ENCODE peak calls at places on chromosomes 13 and 19, in seven cellular contexts. P is omental fat pad, D is WERI-Rb-1, Z is MM.1S, H is mesothelial cell of epicardium, V is NB4, B is HFF-Myc. U is an unnamed sample.

GRCh38 chr19:55152017-55152416 is 3.0 kb upstream of the TNNT1 start:
- DNase-seq in P (no peak), D (no peak), Z (no peak), H (no peak), V (no peak), B (no peak), U (no peak)

GRCh38 chr19:33344210-33344609 is 29.3 kb upstream of the CEBPG start:
- DNase-seq in P (no peak), D (no peak), Z (no peak), H (no peak), V (no peak), B (no peak), U (no peak)

GRCh38 chr13:48010698-48011097 is 9.6 kb upstream of the SUCLA2 start:
- DNase-seq in P (no peak), D (no peak), Z (no peak), H (no peak), V (no peak), B (no peak), U (no peak)

GRCh38 chr19:45498411-45499195 is at the start of gene PPM1N:
- DNase-seq in P (no peak), D (peak), Z (no peak), H (no peak), V (peak), B (no peak), U (no peak)

GRCh38 chr13:50192272-50192813 is 177.1 kb downstream of the KCNRG start:
- DNase-seq in P (no peak), D (no peak), Z (no peak), H (no peak), V (no peak), B (no peak), U (no peak)

GRCh38 chr13:26495749-26496148 is 61.7 kb upstream of the WASF3 start:
- DNase-seq in P (no peak), D (no peak), Z (no peak), H (no peak), V (no peak), B (no peak), U (no peak)

GRCh38 chr19:17281391-17282304 is at the start of gene ANKLE1:
- DNase-seq in P (no peak), D (no peak), Z (no peak), H (no peak), V (peak), B (no peak), U (no peak)

GRCh38 chr19:7559102-7559501 is 23.6 kb downstream of the PNPLA6 start:
- DNase-seq in P (no peak), D (no peak), Z (no peak), H (no peak), V (no peak), B (no peak), U (no peak)

GRCh38 chr19:51251453-51251790 is 542 bp downstream of the SIGLECL1 start:
- DNase-seq in P (no peak), D (no peak), Z (no peak), H (no peak), V (no peak), B (no peak), U (no peak)

GRCh38 chr19:1223018-1223855 is 14.6 kb downstream of the CBARP start:
- DNase-seq in P (no peak), D (peak), Z (no peak), H (no peak), V (peak), B (no peak), U (no peak)

GRCh38 chr19:4676955-4677731 is 7.0 kb upstream of the MYDGF start:
- DNase-seq in P (no peak), D (peak), Z (no peak), H (no peak), V (peak), B (peak), U (no peak)

GRCh38 chr19:6970478-6970877 is 50.8 kb downstream of the MBD3L2B start:
- DNase-seq in P (no peak), D (no peak), Z (no peak), H (no peak), V (peak), B (no peak), U (no peak)

GRCh38 chr19:46493236-46494114 is 2.2 kb downstream of the PNMA8B start:
- DNase-seq in P (no peak), D (no peak), Z (no peak), H (peak), V (peak), B (no peak), U (no peak)

GRCh38 chr19:14105680-14106079 is 11.9 kb downstream of the PRKACA start:
- DNase-seq in P (no peak), D (no peak), Z (no peak), H (no peak), V (no peak), B (no peak), U (no peak)

GRCh38 chr19:14107581-14108461 is 9.7 kb downstream of the PRKACA start:
- DNase-seq in P (no peak), D (no peak), Z (no peak), H (no peak), V (no peak), B (no peak), U (no peak)

GRCh38 chr19:14110650-14111049 is 6.9 kb downstream of the PRKACA start:
- DNase-seq in P (no peak), D (no peak), Z (no peak), H (no peak), V (no peak), B (no peak), U (no peak)

GRCh38 chr19:14103310-14103709 is 12.8 kb upstream of the SAMD1 start:
- DNase-seq in P (no peak), D (no peak), Z (peak), H (no peak), V (peak), B (no peak), U (no peak)

DNA sequence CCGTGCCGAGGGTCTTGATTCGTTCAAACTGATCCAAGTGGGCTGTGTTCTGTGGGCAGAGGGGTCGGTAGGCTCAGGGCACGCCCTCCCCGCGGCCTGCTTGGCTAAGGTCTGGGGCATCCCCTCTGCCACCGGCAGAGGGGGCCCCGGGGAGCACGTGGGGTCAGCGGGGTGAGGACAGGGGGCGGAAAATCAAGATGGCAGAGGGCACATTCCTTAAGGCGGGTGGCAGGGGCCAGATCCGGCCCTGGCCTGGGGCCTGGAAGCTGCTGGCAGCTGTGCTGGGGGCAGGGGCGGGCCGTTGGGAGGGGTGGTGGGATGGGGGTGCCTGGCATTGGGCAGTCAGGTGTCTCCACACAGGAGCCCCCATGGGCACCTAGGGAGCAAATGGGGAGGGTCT is 10.7 kb downstream of the PRKACA start:
- DNase-seq in P (no peak), D (no peak), Z (no peak), H (no peak), V (no peak), B (no peak), U (no peak)
- TF ChIP-seq CTCF in P (no peak), D (no peak), Z (no peak), H (no peak), V (no peak), B (no peak), U (no peak)

GRCh38 chr19:57613941-57614743 is at the start of gene ZNF134:
- DNase-seq in P (peak), D (peak), Z (peak), H (peak), V (peak), B (peak), U (peak)
- TF ChIP-seq CTCF in P (no peak), D (no peak), Z (no peak), H (no peak), V (no peak), B (peak), U (peak)

DNA sequence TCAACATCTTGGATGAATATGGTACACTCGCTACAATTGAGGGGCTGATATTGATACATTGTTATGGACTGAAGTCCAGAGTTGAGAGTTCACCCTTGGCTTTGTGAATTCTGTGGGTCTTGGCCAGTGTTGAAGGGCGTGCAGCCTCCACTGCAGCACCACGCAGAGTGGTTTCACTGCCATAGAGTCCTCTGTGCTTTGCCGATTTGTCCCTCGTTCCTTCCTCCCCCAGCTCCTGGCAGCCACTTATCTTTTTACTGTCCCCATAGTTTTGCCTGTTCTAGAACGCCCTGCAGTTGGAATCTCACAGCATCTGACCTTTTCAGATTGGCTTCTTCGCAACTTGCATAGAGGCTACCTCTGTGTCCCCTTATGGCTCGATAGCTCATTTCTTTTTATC is 57.3 kb upstream of the IRS2 start:
- DNase-seq in P (no peak), D (no peak), Z (no peak), H (no peak), V (no peak), B (no peak), U (no peak)
- TF ChIP-seq CTCF in P (no peak), D (no peak), Z (no peak), H (no peak), V (no peak), B (no peak), U (no peak)

GRCh38 chr13:36819064-36819810 is at the start of gene RFXAP:
- DNase-seq in P (peak), D (peak), Z (peak), H (peak), V (peak), B (peak), U (peak)

GRCh38 chr13:36818483-36819063 is 449 bp upstream of the RFXAP start:
- DNase-seq in P (no peak), D (no peak), Z (no peak), H (no peak), V (no peak), B (no peak), U (no peak)

GRCh38 chr13:36820222-36820621 is 1.2 kb downstream of the RFXAP start:
- DNase-seq in P (no peak), D (no peak), Z (peak), H (no peak), V (peak), B (no peak), U (no peak)

GRCh38 chr13:36819811-36820140 is 754 bp downstream of the RFXAP start:
- DNase-seq in P (no peak), D (peak), Z (no peak), H (no peak), V (peak), B (no peak), U (no peak)

DNA sequence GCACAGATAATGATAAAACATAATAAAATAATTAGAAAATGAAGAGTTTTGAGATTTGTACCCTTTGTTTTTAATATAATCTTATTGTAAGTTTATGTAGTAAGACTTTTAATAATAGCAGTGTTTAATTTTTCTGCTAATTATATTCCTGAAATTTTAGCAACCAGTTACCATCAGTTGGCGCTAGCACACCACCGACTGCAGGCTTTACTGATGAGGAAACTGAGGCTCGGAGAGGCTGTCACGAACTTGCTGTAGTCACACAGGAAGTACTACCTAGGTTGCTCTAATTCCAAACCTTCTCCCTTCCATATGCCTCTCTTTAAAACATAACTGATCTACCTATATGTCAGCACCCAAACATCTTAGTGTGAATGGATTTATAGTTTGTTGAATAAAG is 1.0 kb upstream of the RFXAP start:
- DNase-seq in P (no peak), D (no peak), Z (no peak), H (no peak), V (no peak), B (no peak), U (no peak)
- TF ChIP-seq CTCF in P (no peak), D (no peak), Z (no peak), H (no peak), V (no peak), B (no peak), U (no peak)

DNA sequence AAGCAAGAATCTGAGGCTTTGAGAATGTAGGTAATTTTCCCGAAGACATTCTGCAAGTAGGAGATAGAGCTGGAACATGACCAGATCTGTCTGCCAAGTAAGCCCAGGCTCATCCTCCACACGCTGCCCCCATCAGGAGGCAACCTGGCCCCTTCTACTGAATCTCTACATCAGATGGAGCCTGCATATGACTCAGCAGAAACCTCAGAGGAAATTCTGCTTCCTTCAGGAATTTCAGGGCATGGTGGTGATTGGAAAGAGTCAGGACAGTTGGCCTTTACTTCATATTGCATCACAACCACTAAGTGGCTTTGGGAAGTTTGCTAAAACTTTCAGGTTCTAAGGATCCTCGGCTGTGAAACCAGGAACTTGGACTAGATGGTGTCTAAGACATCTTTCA is 85.2 kb downstream of the LRRC63 start:
- DNase-seq in P (no peak), D (no peak), Z (no peak), H (no peak), V (peak), B (peak), U (no peak)
- TF ChIP-seq CTCF in P (no peak), D (no peak), Z (no peak), H (no peak), V (no peak), B (no peak), U (no peak)

DNA sequence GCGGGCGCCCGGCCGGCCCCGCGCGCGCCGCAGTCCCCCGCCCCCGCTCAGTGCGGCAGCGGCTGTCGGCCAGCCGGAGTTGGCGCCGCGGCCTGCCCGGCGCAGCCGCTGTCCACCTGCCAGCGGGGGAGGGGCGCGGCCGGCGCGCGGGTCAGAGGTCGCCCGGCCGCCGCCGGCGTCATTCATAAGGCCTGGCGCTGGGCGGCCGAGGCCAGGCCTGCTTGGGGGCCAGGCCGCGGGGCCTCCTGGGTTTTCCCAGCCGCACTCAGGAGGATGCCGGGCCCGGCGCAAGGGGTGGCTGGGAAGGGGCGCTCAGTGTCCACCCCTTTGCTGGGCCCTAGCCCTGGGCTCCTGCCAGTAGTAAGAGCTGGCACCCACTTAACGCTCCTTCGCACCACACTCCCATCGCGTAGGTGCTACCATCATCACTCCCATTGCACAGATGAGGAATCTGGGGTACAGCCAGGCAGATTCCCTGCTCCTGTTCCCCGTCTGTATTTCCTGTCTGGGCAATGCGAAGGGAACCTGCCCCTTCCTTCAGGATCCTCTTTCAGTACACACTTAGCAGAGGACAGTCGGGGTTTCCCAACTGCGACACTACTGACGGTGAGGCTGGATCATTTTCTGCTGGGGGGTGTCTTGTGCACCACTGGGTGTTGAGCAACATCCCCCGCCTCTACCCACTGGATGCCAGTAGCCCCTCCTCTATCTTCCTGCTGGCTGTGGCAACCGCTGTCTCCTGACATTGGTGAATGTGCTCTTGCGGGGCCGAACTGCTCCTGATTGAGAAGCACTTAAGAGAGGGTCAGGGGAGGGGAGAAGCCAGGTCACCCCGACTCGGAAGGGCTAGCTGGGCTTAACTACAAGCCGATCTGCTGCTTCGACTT is 846 bp upstream of the PRKACA start:
- DNase-seq in P (peak), D (peak), Z (no peak), H (no peak), V (peak), B (no peak), U (no peak)
- TF ChIP-seq CTCF in P (no peak), D (no peak), Z (no peak), H (no peak), V (no peak), B (no peak), U (no peak)

GRCh38 chr19:42322305-42322704 is 3.1 kb upstream of the MEGF8 start:
- DNase-seq in P (no peak), D (no peak), Z (no peak), H (no peak), V (no peak), B (no peak), U (no peak)
- TF ChIP-seq CTCF in P (no peak), D (no peak), Z (no peak), H (no peak), V (no peak), B (no peak), U (no peak)

GRCh38 chr13:106701810-106702341 is 133.9 kb upstream of the ARGLU1 start:
- DNase-seq in P (no peak), D (no peak), Z (no peak), H (no peak), V (no peak), B (no peak), U (no peak)

GRCh38 chr13:106695139-106695538 is 127.2 kb upstream of the ARGLU1 start:
- DNase-seq in P (no peak), D (no peak), Z (no peak), H (no peak), V (no peak), B (no peak), U (no peak)

GRCh38 chr13:106696719-106697118 is 128.8 kb upstream of the ARGLU1 start:
- DNase-seq in P (no peak), D (no peak), Z (no peak), H (no peak), V (no peak), B (no peak), U (no peak)

GRCh38 chr13:106696140-106696539 is 128.2 kb upstream of the ARGLU1 start:
- DNase-seq in P (no peak), D (no peak), Z (no peak), H (no peak), V (no peak), B (no peak), U (no peak)

GRCh38 chr13:106700007-106700950 is 132.3 kb upstream of the ARGLU1 start:
- DNase-seq in P (no peak), D (no peak), Z (no peak), H (no peak), V (no peak), B (no peak), U (no peak)
- TF ChIP-seq CTCF in P (no peak), D (no peak), Z (no peak), H (no peak), V (no peak), B (no peak), U (no peak)

U was measured in progenitor cell of endocrine pancreas.